ENCODE peak calls at places on chromosomes 16 and 17, in four cellular contexts. K, Z, D and F are unnamed samples.

GRCh38 chr16:61792194-61792904 is 243.9 kb downstream of the CDH8 start:
- DNase-seq in K (no peak), Z (peak), D (no peak), F (no peak)

GRCh38 chr17:57406131-57406980 is 150.0 kb downstream of the MSI2 start:
- DNase-seq in K (peak), Z (peak), D (no peak), F (peak)

GRCh38 chr17:74545456-74546230 is at the start of gene CD300C:
- DNase-seq in K (peak), Z (no peak), D (peak), F (no peak)

GRCh38 chr17:50946223-50946890 is 80.2 kb upstream of the TOB1 start:
- DNase-seq in K (no peak), Z (no peak), D (no peak), F (no peak)

GRCh38 chr16:5615868-5616642 is 518.5 kb upstream of the EEF2KMT start:
- DNase-seq in K (peak), Z (peak), D (peak), F (peak)

GRCh38 chr17:17439971-17440843 is 36.6 kb upstream of the MED9 start:
- DNase-seq in K (peak), Z (peak), D (peak), F (peak)

GRCh38 chr17:37844158-37844976 is 79.8 kb upstream of the TBC1D3K start:
- DNase-seq in K (peak), Z (peak), D (peak), F (peak)

GRCh38 chr17:9943343-9943742 is 38.3 kb upstream of the RCVRN start:
- DNase-seq in K (no peak), Z (no peak), D (peak), F (no peak)

GRCh38 chr17:10115536-10115932 is 82.9 kb downstream of the GAS7 start:
- DNase-seq in K (no peak), Z (no peak), D (no peak), F (no peak)

GRCh38 chr17:1995321-1996242 is 29.6 kb downstream of the RTN4RL1 start:
- DNase-seq in K (no peak), Z (peak), D (no peak), F (no peak)

GRCh38 chr17:76137351-76138233 is 3.5 kb downstream of the FOXJ1 start:
- DNase-seq in K (no peak), Z (no peak), D (peak), F (peak)

GRCh38 chr17:63476857-63477470 is at the start of gene ACE:
- DNase-seq in K (peak), Z (peak), D (no peak), F (no peak)

GRCh38 chr17:63998050-63998720 is at the start of gene PRR29:
- DNase-seq in K (peak), Z (peak), D (peak), F (peak)

GRCh38 chr17:62595484-62595883 is 32.0 kb upstream of the MRC2 start:
- DNase-seq in K (no peak), Z (no peak), D (no peak), F (no peak)

GRCh38 chr17:79965806-79966205 is 69.9 kb downstream of the TBC1D16 start:
- DNase-seq in K (no peak), Z (no peak), D (no peak), F (no peak)

GRCh38 chr17:39634384-39634871 is 2.5 kb upstream of the STARD3 start:
- DNase-seq in K (no peak), Z (peak), D (no peak), F (no peak)

GRCh38 chr16:31179153-31179746 is 689 bp upstream of the FUS start:
- DNase-seq in K (no peak), Z (no peak), D (no peak), F (no peak)

GRCh38 chr17:41987642-41988041 is 21.0 kb downstream of the CNP start:
- DNase-seq in K (no peak), Z (no peak), D (no peak), F (no peak)

GRCh38 chr16:85770741-85771140 is 19.8 kb upstream of the C16orf74 start:
- DNase-seq in K (no peak), Z (no peak), D (no peak), F (no peak)

GRCh38 chr16:48323783-48324775 is 61.1 kb downstream of the SIAH1 start:
- DNase-seq in K (no peak), Z (peak), D (no peak), F (no peak)

GRCh38 chr16:19815418-19815817 is 69.2 kb downstream of the GPRC5B start:
- DNase-seq in K (no peak), Z (no peak), D (no peak), F (no peak)

GRCh38 chr17:50265212-50265611 is 9.1 kb upstream of the TMEM92 start:
- DNase-seq in K (no peak), Z (no peak), D (no peak), F (no peak)

GRCh38 chr16:86479419-86479818 is 30.9 kb upstream of the FOXF1 start:
- DNase-seq in K (no peak), Z (peak), D (no peak), F (no peak)

GRCh38 chr16:80084614-80085013 is 456.2 kb upstream of the DYNLRB2 start:
- DNase-seq in K (peak), Z (peak), D (peak), F (peak)

GRCh38 chr17:72222571-72222970 is 101.8 kb downstream of the SOX9 start:
- DNase-seq in K (no peak), Z (no peak), D (no peak), F (no peak)

GRCh38 chr17:6444573-6445335 is 499 bp downstream of the PIMREG start:
- DNase-seq in K (no peak), Z (no peak), D (no peak), F (no peak)

GRCh38 chr16:84044108-84044488 is 1.5 kb upstream of the SLC38A8 start:
- DNase-seq in K (no peak), Z (peak), D (peak), F (no peak)

GRCh38 chr17:66748578-66748977 is 86.3 kb upstream of the CACNG5 start:
- DNase-seq in K (no peak), Z (no peak), D (no peak), F (no peak)

DNA sequence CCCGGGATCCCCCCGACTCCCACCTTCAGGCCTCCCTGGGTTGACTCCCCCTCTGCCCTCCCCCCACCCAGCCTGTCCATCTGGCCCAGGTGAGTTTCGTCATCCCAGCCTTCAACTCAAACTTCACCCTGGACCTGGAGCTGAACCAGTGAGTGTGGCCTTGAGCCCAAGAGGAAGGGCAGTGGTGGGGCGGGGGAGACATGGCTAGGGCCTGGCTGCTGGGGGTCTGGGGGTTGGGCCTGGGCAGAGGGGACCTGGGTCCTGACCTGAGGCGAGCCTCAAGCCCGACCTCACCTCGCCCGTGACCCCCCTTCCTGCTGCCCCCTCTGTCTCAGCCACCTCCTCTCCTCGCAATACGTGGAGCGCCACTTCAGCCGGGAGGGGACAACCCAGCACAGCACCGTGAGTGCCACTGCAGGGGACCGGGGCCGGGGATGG is 10.9 kb downstream of the ADAM11 start:
- DNase-seq in K (no peak), Z (no peak), D (no peak), F (no peak)
- TF ChIP-seq CTCF in K (no peak), Z (no peak), D (no peak), F (no peak)

GRCh38 chr16:47144559-47144877 is 773 bp upstream of the NETO2 start:
- DNase-seq in K (no peak), Z (no peak), D (no peak), F (no peak)

GRCh38 chr16:47143677-47144558 is at the start of gene NETO2:
- DNase-seq in K (peak), Z (peak), D (peak), F (peak)

GRCh38 chr16:47141773-47142468 is 1.8 kb downstream of the NETO2 start:
- DNase-seq in K (peak), Z (peak), D (peak), F (peak)

GRCh38 chr16:47142469-47143328 is 1.0 kb downstream of the NETO2 start:
- DNase-seq in K (peak), Z (peak), D (peak), F (no peak)

DNA sequence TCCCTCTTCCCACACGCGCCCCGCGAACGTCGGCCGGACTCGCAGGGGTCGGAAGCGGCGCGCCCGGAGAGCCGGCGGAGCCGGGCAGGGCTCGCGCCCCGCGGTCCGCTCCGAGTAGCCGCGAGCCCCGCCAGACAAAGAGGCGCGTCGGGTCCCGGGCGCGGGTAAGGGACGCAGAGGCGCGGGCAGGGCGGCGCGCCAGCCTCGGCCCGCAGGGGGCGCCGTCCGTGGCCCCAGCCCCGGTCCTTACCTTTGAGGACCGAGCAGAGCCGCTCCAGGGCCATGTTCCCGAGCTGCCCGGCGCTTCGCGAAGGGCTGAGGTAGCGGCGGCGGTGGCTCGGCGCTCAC is 442 bp downstream of the NETO2 start:
- DNase-seq in K (peak), Z (peak), D (peak), F (peak)
- TF ChIP-seq CTCF in K (peak), Z (peak), D (peak), F (peak)

DNA sequence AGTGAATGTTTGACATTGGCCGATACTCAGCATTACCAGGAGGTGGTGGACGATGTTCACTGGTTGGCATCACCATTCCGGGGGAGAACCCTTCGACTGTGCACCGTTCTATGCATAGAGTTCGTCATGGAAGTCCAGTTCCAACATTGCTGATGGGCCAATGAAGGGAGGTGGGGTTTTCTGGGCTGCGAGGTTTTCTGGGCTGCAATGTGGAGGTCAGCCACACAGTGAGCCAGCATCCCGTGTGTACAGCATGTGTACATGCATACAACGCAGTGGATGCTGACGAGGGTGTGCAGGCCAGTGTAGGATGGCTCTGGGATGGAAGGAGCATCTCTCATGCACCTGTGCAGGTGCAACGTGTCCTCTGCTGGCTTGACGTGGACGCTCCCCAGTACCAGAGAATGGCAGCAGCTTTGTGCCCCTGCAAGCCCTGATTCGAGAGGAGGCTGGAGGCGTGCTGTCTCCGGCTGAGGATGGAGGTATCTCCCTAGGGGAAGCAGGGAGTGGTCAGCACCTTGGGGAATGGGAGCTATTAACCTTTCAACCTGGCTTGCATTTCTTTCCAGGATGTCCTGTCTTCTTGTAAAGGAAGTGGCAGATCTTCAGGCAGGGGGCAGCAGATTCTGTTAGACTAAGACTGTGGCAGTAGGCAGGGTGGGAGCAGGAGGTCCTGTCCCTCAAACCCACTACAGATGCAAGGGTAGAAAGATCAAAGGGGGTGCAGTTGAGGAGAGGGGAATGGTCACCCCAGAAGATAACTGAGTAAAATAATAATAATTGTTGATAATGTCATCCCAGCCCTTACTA is 98.2 kb downstream of the CYLD start:
- DNase-seq in K (no peak), Z (no peak), D (no peak), F (no peak)
- TF ChIP-seq CTCF in K (no peak), Z (no peak), D (no peak), F (no peak)

GRCh38 chr17:35621768-35622167 is 34.6 kb downstream of the AP2B1 start:
- DNase-seq in K (no peak), Z (no peak), D (no peak), F (no peak)

GRCh38 chr17:35630530-35631148 is 43.5 kb downstream of the AP2B1 start:
- DNase-seq in K (no peak), Z (peak), D (no peak), F (no peak)

GRCh38 chr17:35627417-35627816 is 40.3 kb downstream of the AP2B1 start:
- DNase-seq in K (no peak), Z (no peak), D (no peak), F (no peak)
- TF ChIP-seq CTCF in K (no peak), Z (no peak), D (no peak), F (no peak)

DNA sequence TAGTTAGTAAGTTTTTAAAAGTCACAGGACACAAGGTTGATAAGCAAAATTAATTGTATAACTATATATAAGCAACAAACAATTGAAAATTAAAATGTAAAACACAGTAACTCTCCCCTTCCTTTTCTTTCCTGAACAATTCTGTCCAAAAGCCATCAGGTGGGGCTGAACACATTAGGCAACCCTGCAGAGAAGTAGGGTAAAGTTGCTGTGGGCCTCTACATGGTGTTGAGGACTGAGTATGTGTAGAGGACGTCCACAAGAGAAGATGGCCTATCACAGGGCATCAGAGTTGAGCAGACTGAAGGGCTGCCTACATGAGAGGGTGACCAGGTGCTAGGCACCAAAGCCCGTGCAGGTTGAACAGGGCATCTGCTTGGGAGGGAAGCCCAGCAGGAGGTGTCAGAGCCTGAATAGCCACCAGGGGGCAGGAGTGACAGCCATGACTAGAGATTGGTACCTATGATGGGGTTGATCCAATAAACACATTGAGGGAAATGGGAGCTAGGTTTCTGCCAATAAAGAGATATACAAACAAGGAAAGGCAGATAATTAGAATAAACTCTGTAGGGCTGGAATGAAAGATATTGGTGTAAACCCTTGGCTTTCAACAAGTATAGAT is 415.1 kb downstream of the NPIPA8 start:
- DNase-seq in K (peak), Z (no peak), D (no peak), F (peak)
- TF ChIP-seq CTCF in K (peak), Z (peak), D (peak), F (peak)

GRCh38 chr16:3984111-3985060 is 103.9 kb upstream of the CREBBP start:
- DNase-seq in K (no peak), Z (no peak), D (no peak), F (no peak)

GRCh38 chr16:3983081-3983520 is 102.6 kb upstream of the CREBBP start:
- DNase-seq in K (peak), Z (peak), D (peak), F (peak)

GRCh38 chr16:3988824-3989223 is 108.3 kb upstream of the CREBBP start:
- DNase-seq in K (no peak), Z (no peak), D (no peak), F (no peak)

GRCh38 chr16:3987231-3987630 is 106.7 kb upstream of the CREBBP start:
- DNase-seq in K (no peak), Z (no peak), D (no peak), F (no peak)

GRCh38 chr16:3986235-3986544 is 105.7 kb upstream of the CREBBP start:
- DNase-seq in K (no peak), Z (no peak), D (no peak), F (no peak)
- TF ChIP-seq CTCF in K (no peak), Z (no peak), D (no peak), F (no peak)

DNA sequence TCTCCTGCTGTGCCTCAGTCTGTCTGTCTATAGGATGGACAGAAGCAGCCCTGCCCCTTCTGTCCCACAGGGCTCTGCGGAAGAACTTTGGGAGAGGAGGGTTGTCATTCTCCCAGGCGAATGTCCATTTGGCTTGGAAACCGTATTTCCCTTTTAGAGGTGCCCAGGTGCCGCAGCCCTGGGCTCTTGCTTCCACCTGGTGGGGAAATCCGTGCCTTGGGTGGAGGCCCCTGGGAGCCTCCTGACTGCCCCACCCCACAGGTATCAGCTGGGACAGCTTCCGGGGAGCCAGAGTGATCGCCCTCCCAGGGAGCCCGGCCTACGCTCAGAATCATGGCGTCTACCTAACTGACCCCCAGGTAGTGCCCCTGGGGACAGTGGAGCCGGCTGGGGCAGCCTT is 12.7 kb downstream of the FCSK start:
- DNase-seq in K (no peak), Z (no peak), D (no peak), F (no peak)
- TF ChIP-seq CTCF in K (no peak), Z (no peak), D (no peak), F (no peak)

DNA sequence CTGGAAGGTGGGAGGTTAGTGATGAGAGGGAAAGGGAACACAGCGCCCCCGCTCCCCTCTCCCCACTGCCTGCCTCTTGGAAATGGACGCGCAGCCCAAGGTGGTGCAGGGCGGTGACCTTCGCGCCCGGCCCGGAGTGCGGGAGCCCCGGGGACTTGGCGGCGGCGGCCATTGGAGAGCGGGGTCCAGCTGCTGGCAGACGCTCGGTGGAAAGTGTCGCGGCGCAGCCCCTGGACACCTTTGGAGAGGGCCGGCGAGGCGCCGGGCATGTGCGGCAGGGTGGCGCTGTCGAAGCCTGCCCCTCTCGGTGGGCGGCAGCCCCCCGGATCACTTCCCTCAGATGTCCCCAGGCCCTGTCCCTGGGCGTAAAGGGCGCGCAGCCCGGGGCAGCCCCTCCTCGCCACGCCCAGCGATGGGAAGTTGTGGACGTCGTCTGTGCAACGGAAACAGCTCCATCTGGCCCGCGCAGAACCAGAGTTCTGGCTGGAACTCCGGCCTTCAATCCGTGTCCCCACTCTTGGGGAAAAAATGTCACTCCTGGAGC is 16.7 kb downstream of the SALL1 start:
- DNase-seq in K (no peak), Z (no peak), D (no peak), F (no peak)
- TF ChIP-seq CTCF in K (no peak), Z (no peak), D (no peak), F (no peak)